ENCODE peak calls at places on chromosome 12, in eight cellular contexts. C is AG20443; O is renal cortical epithelial cell; Z is NCI-H1417; T is H4; V is CD8-positive, alpha-beta T cell; Q is Jurkat, Clone E6-1; N is right atrium auricular region. B is an unnamed sample.

GRCh38 chr12:57590536-57590891 is 478 bp upstream of the PIP4K2C start:
- DNase-seq in Q (no peak), Z (no peak), T (no peak), V (no peak), N (no peak), C (no peak), O (no peak), B (no peak)

GRCh38 chr12:75366629-75367028 is 24.3 kb upstream of the GLIPR1L2 start:
- DNase-seq in Q (no peak), Z (no peak), V (no peak), O (no peak), C (no peak), N (no peak), T (no peak), B (no peak)

GRCh38 chr12:30067156-30067555 is 283.4 kb upstream of the TMTC1 start:
- DNase-seq in C (no peak), N (no peak), O (no peak), V (no peak), Z (no peak), Q (no peak), T (no peak), B (no peak)

GRCh38 chr12:870378-870777 is 79.1 kb downstream of the RAD52 start:
- DNase-seq in Z (no peak), T (no peak), C (no peak), Q (peak), N (no peak), O (no peak), V (no peak), B (no peak)

GRCh38 chr12:52794479-52795331 is 1.2 kb downstream of the KRT3 start:
- DNase-seq in T (no peak), Q (no peak), O (peak), Z (no peak), V (no peak), N (no peak), C (peak), B (no peak)

GRCh38 chr12:121805171-121805687 is 1.4 kb downstream of the SETD1B start:
- DNase-seq in Q (no peak), O (no peak), C (no peak), N (no peak), Z (peak), T (no peak), V (peak), B (no peak)

GRCh38 chr12:65881965-65882413 is 57.7 kb downstream of the HMGA2 start:
- DNase-seq in Q (no peak), C (peak), T (no peak), Z (no peak), O (no peak), N (peak), V (no peak), B (peak)

GRCh38 chr12:106142591-106143261 is 4.0 kb upstream of the NUAK1 start:
- DNase-seq in N (no peak), Q (no peak), O (no peak), Z (no peak), T (no peak), C (no peak), V (no peak), B (no peak)

GRCh38 chr12:47080725-47081502 is 1.2 kb upstream of the AMIGO2 start:
- DNase-seq in Q (no peak), V (peak), N (peak), Z (no peak), C (peak), O (peak), T (peak), B (no peak)

GRCh38 chr12:27667540-27667939 is 28.7 kb upstream of the REP15 start:
- DNase-seq in O (peak), T (peak), V (no peak), C (peak), Z (no peak), N (no peak), Q (no peak), B (no peak)

GRCh38 chr12:130713581-130713991 is 2.5 kb downstream of the RIMBP2 start:
- DNase-seq in C (no peak), N (no peak), O (no peak), T (no peak), Z (no peak), Q (no peak), V (no peak), B (peak)

GRCh38 chr12:49068879-49069506 is 786 bp downstream of the RHEBL1 start:
- DNase-seq in N (no peak), O (no peak), Q (no peak), C (no peak), V (no peak), T (no peak), Z (no peak), B (no peak)

GRCh38 chr12:34119366-34119765 is 97.1 kb downstream of the ALG10 start:
- DNase-seq in Q (no peak), C (no peak), V (no peak), O (no peak), N (no peak), T (no peak), Z (no peak), B (no peak)

GRCh38 chr12:84857809-84858208 is 54.8 kb downstream of the SLC6A15 start:
- DNase-seq in O (no peak), T (no peak), C (no peak), V (no peak), Z (no peak), N (no peak), Q (no peak), B (no peak)

GRCh38 chr12:72523754-72524153 is 251.6 kb downstream of the TRHDE start:
- DNase-seq in O (no peak), N (no peak), V (no peak), T (no peak), Q (no peak), C (no peak), Z (no peak), B (no peak)

GRCh38 chr12:40469736-40470135 is 222.5 kb upstream of the CNTN1 start:
- DNase-seq in C (no peak), N (no peak), Z (no peak), T (no peak), Q (no peak), O (no peak), V (no peak), B (no peak)

GRCh38 chr12:118404876-118405521 is 28.6 kb downstream of the SUDS3 start:
- DNase-seq in N (peak), O (peak), Z (peak), V (peak), T (peak), Q (peak), C (peak), B (no peak)

GRCh38 chr12:69324797-69325466 is 23.2 kb upstream of the LYZ start:
- DNase-seq in Z (no peak), Q (peak), V (no peak), O (no peak), T (no peak), C (no peak), N (no peak), B (no peak)

GRCh38 chr12:113649256-113649830 is 177.7 kb upstream of the LHX5 start:
- DNase-seq in Q (no peak), C (no peak), O (no peak), V (no peak), T (no peak), Z (no peak), N (no peak), B (no peak)

GRCh38 chr12:42524716-42525115 is 64.8 kb downstream of the PRICKLE1 start:
- DNase-seq in V (no peak), N (no peak), C (no peak), O (no peak), Z (no peak), Q (no peak), T (no peak), B (no peak)

GRCh38 chr12:69405466-69405865 is 45.9 kb downstream of the YEATS4 start:
- DNase-seq in C (peak), O (peak), T (peak), V (no peak), N (peak), Z (no peak), Q (no peak), B (no peak)

GRCh38 chr12:27626239-27626638 is 70.0 kb upstream of the REP15 start:
- DNase-seq in Q (no peak), V (no peak), O (no peak), Z (no peak), C (no peak), T (no peak), N (no peak), B (no peak)

GRCh38 chr12:30692470-30692869 is 3.2 kb downstream of the IPO8 start:
- DNase-seq in C (peak), T (no peak), V (no peak), Z (no peak), Q (no peak), N (no peak), O (peak), B (no peak)

GRCh38 chr12:12456637-12457036 is 99.8 kb downstream of the BORCS5 start:
- DNase-seq in O (no peak), T (no peak), Q (no peak), C (no peak), N (no peak), Z (no peak), V (no peak), B (no peak)

GRCh38 chr12:89156324-89156723 is 196.0 kb downstream of the DUSP6 start:
- DNase-seq in N (no peak), O (no peak), Q (no peak), V (no peak), Z (no peak), C (no peak), T (no peak), B (no peak)

GRCh38 chr12:57936513-57936883 is 4.9 kb upstream of the ATP23 start:
- DNase-seq in C (no peak), O (no peak), Z (no peak), N (no peak), Q (no peak), T (no peak), V (no peak), B (no peak)

GRCh38 chr12:26651566-26652188 is 181.3 kb downstream of the ITPR2 start:
- DNase-seq in T (peak), O (peak), V (no peak), N (no peak), C (peak), Q (peak), Z (peak), B (no peak)

GRCh38 chr12:71592841-71593240 is 70.8 kb downstream of the ZFC3H1 start:
- DNase-seq in T (no peak), C (no peak), Z (no peak), V (no peak), O (no peak), N (no peak), Q (no peak), B (no peak)

GRCh38 chr12:4643747-4644146 is 5.1 kb downstream of the AKAP3 start:
- DNase-seq in T (no peak), V (no peak), Z (no peak), N (no peak), C (no peak), O (no peak), Q (no peak), B (no peak)

GRCh38 chr12:45986646-45987338 is 3.6 kb downstream of the SCAF11 start:
- DNase-seq in T (no peak), Q (no peak), Z (no peak), C (no peak), V (no peak), O (no peak), N (no peak), B (no peak)

GRCh38 chr12:123109319-123109772 is 41.5 kb downstream of the PITPNM2 start:
- DNase-seq in O (peak), C (no peak), V (no peak), T (no peak), Z (no peak), N (no peak), Q (no peak), B (no peak)

GRCh38 chr12:47757360-47757839 is 1.3 kb downstream of the RAPGEF3 start:
- DNase-seq in V (no peak), C (no peak), Z (no peak), Q (no peak), O (no peak), N (no peak), T (no peak), B (no peak)

GRCh38 chr12:22990501-22990900 is 365.5 kb downstream of the ETNK1 start:
- DNase-seq in N (no peak), T (no peak), O (no peak), Q (no peak), V (no peak), C (no peak), Z (no peak), B (no peak)

GRCh38 chr12:67352682-67353081 is 83.5 kb downstream of the CAND1 start:
- DNase-seq in C (no peak), Z (no peak), V (no peak), O (no peak), Q (no peak), T (no peak), N (no peak), B (no peak)